ENCODE peak calls at places on chromosomes 6 and 20, in four cellular contexts. H is body of pancreas, K is stomach, W is spleen. A is an unnamed sample. For H3K4me1, the result is how much of the 10 kb centered on the place peaks cover.

GRCh38 chr20:52313335-52313963 is 121.9 kb upstream of the ZFP64 start:
- DNase-seq in K (no peak), H (peak), W (no peak), A (no peak)

GRCh38 chr6:170222498-170223471 is 68.1 kb downstream of the DLL1 start:
- DNase-seq in K (no peak), W (peak), H (no peak), A (peak)

GRCh38 chr6:164021589-164022290 is 607.2 kb downstream of the QKI start:
- DNase-seq in H (no peak), K (no peak), W (no peak), A (no peak)

GRCh38 chr20:10539818-10540553 is 104.9 kb downstream of the SLX4IP start:
- DNase-seq in H (no peak), W (no peak), K (no peak), A (no peak)

GRCh38 chr6:38283734-38284362 is 355.9 kb downstream of the BTBD9 start:
- DNase-seq in W (no peak), K (no peak), H (no peak), A (no peak)

GRCh38 chr6:11628562-11628961 is 91.0 kb downstream of the TMEM170B start:
- DNase-seq in K (no peak), W (no peak), H (no peak), A (no peak)

GRCh38 chr6:4059115-4059777 is 19.7 kb downstream of the FAM217A start:
- DNase-seq in W (no peak), H (no peak), K (no peak), A (no peak)

GRCh38 chr6:3646616-3647362 is 104.7 kb downstream of the PXDC1 start:
- DNase-seq in H (no peak), W (no peak), K (no peak), A (no peak)

GRCh38 chr6:158813032-158813431 is 6.1 kb downstream of the EZR start:
- DNase-seq in H (no peak), K (peak), W (no peak), A (peak)

GRCh38 chr6:21533678-21534077 is 59.9 kb upstream of the SOX4 start:
- DNase-seq in H (no peak), K (no peak), W (no peak), A (no peak)

GRCh38 chr20:4152696-4153235 is 137.4 kb upstream of the RNF24 start:
- DNase-seq in W (no peak), H (no peak), K (no peak), A (no peak)

GRCh38 chr20:62745279-62745958 is 36.8 kb downstream of the NTSR1 start:
- DNase-seq in W (no peak), K (no peak), H (no peak), A (no peak)

GRCh38 chr6:91434135-91434534 is 847.3 kb upstream of the MAP3K7 start:
- DNase-seq in W (no peak), H (no peak), K (no peak), A (no peak)

GRCh38 chr20:36467076-36467999 is 74.0 kb upstream of the MYL9 start:
- DNase-seq in K (peak), H (peak), W (peak), A (peak)

GRCh38 chr20:45087814-45088213 is 13.1 kb downstream of the KCNS1 start:
- DNase-seq in W (no peak), H (no peak), K (no peak), A (no peak)

GRCh38 chr6:20655317-20655716 is 121.1 kb downstream of the CDKAL1 start:
- DNase-seq in W (no peak), H (no peak), K (no peak), A (no peak)

GRCh38 chr6:53701333-53702073 is 35.9 kb upstream of the KLHL31 start:
- DNase-seq in K (no peak), W (no peak), H (no peak), A (no peak)

GRCh38 chr20:10671850-10672578 is 1.8 kb downstream of the JAG1 start:
- DNase-seq in W (peak), K (peak), H (peak), A (peak)

GRCh38 chr20:62782893-62783278 is 13.4 kb upstream of the MRGBP start:
- DNase-seq in K (no peak), W (no peak), H (no peak), A (no peak)

GRCh38 chr6:168105813-168106660 is 27.0 kb upstream of the FRMD1 start:
- DNase-seq in W (peak), H (no peak), K (no peak), A (no peak)

GRCh38 chr20:35341366-35342028 is 49.3 kb upstream of the FAM83C start:
- DNase-seq in K (no peak), H (no peak), W (no peak), A (no peak)

GRCh38 chr6:168828800-168829199 is 387.8 kb downstream of the SMOC2 start:
- DNase-seq in K (no peak), H (no peak), W (no peak), A (no peak)

GRCh38 chr6:7200598-7201443 is 93.1 kb downstream of the RREB1 start:
- DNase-seq in H (peak), W (no peak), K (peak), A (no peak)

GRCh38 chr6:13355043-13355945 is 27.0 kb upstream of the TBC1D7 start:
- DNase-seq in H (no peak), W (no peak), K (no peak), A (no peak)

GRCh38 chr6:158769228-158769627 is 49.9 kb downstream of the EZR start:
- DNase-seq in K (no peak), W (no peak), H (no peak), A (no peak)

GRCh38 chr20:58623579-58624473 is 27.3 kb upstream of the STX16 start:
- DNase-seq in W (peak), K (no peak), H (no peak), A (peak)

GRCh38 chr20:38109025-38109541 is 56.0 kb downstream of the TGM2 start:
- DNase-seq in H (peak), W (no peak), K (no peak), A (peak)

GRCh38 chr6:156618600-156619205 is 158.5 kb upstream of the ARID1B start:
- DNase-seq in K (no peak), H (no peak), W (no peak), A (no peak)

GRCh38 chr6:85452441-85452881 is 2.6 kb downstream of the NT5E start:
- DNase-seq in W (no peak), H (no peak), K (no peak), A (no peak)

GRCh38 chr6:4936681-4937041 is 67.2 kb downstream of the RPP40 start:
- DNase-seq in H (no peak), K (no peak), W (no peak), A (no peak)

GRCh38 chr6:122998403-122998965 is 2.4 kb downstream of the CLVS2 start:
- DNase-seq in H (no peak), K (no peak), W (no peak), A (no peak)

GRCh38 chr20:59044796-59045195 is 2.2 kb upstream of the PRELID3B start:
- DNase-seq in K (no peak), W (no peak), H (no peak), A (no peak)

GRCh38 chr20:18012901-18013300 is 44.1 kb downstream of the MGME1 start:
- DNase-seq in K (no peak), W (peak), H (no peak), A (no peak)

GRCh38 chr6:133540361-133540760 is 299.2 kb downstream of the EYA4 start:
- DNase-seq in W (no peak), H (no peak), K (no peak), A (no peak)

GRCh38 chr20:22430746-22431168 is 153.6 kb downstream of the FOXA2 start:
- DNase-seq in K (no peak), W (no peak), H (no peak), A (no peak)

DNA sequence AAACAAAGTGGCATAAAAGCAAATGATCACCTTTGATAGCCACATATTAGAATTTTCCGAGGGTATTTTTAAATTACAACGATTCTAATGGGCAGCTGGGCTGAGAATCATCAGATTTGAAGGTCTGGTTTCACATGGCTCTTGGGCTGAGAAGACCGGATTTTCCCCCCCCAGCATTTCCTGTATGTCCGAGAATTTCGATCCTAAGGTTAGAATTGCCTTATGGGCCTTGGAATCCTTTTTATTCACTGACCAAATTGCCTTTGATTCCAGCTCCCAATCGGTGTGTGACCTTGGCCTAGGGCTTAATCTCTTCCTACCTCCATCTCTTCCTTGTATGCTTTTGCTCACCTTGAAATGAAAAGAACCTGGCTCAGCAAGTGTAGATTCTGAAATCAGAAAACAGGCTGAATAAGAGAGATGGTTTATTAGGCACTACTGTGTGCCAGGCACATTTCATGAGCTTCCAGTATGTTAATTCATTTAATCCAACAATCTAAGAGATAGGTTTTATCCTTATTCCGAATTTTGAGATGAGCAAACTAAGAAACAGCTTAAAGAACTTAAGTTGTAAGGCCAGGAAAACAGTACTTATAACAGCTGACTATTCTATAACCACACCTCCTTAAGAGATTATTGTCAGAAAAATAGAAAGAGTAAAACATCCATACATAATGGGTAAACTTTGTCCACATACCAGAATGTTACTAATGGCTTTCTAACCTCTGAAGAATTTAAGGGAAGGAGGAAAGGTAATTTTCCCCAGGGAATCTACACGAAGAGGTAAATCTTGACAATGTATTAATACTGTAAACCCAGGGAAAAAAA is 39.4 kb downstream of the HFE start:
- DNase-seq in W (no peak), K (no peak), H (peak), A (no peak)
- TF ChIP-seq POLR2A in W (no peak), K (no peak), H (no peak), A (no peak)

GRCh38 chr6:81770395-81770794 is 17.9 kb upstream of the TENT5A start:
- DNase-seq in H (no peak), W (no peak), K (no peak), A (no peak)

GRCh38 chr6:81769834-81770233 is 17.4 kb upstream of the TENT5A start:
- DNase-seq in H (no peak), W (no peak), K (no peak), A (no peak)

GRCh38 chr6:81767163-81768000 is 14.9 kb upstream of the TENT5A start:
- DNase-seq in H (peak), K (no peak), W (no peak), A (no peak)

GRCh38 chr6:81766482-81767069 is 14.1 kb upstream of the TENT5A start:
- DNase-seq in K (no peak), W (no peak), H (no peak), A (no peak)

DNA sequence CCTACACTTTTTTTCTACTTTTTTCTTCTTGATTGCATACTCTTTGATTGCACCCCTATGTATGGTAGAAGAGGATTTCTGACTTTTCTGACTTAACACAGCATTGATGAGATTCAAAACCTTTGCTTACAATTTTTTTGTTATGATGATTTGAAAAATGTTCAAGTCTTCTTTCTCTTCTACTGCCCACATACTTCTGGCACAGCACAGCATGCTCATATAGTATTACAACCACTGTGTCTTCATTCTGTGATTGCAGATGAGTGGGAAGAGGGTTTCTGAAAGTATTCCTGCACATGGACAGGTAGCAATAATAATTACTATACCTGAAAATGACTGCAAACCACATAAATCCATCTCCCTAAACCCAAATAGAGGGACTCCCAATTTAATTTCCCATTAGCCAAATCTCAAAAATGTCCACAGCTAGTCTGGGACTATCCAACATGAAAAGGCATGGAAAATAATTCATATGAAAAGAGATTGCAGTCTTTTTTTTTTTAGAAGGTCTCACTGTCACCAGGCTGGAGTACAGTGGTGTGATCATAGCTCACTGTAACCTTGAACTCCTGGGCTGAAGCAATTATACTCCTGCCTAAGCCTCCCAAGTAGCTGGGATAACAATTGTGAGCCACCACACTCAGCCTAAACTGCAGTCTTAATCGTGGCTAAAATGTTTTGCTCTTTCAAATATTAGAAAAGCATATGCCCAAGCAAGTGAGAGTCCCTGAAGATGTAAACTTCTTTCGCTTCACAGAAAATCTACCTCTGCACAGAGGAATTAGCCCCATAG is 15.9 kb upstream of the TENT5A start:
- DNase-seq in K (no peak), W (no peak), H (no peak), A (no peak)
- H3K4me1 ChIP-seq in K (under half), W (under half), H (under half), A (under half)

DNA sequence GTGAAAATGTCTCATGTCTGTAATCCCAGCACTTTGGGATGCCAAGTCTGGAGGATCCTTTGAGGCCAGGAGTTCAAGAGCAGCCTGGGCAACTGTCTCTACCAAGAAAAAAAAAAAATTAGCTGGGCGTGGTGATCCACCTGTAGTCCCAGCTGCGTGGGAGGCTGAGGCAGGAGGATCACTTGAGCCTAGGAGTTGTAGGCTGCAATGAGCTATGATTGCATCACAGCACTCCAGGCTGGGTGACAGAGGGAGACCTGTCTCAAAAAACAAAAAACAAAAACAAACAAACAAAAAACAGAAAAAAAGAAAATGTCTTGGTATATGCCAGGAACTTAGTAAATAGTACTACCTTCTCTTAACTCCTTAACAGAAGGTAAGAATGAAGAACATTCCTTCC is 31.4 kb upstream of the TMEM14A start:
- DNase-seq in W (no peak), H (no peak), K (no peak), A (no peak)
- TF ChIP-seq POLR2A in W (no peak), H (no peak), K (no peak), A (no peak)

GRCh38 chr6:44458551-44458950 is 71.0 kb downstream of the CDC5L start:
- DNase-seq in H (no peak), K (no peak), W (no peak), A (no peak)

GRCh38 chr6:44464527-44465310 is 77.2 kb downstream of the CDC5L start:
- DNase-seq in W (no peak), H (no peak), K (no peak), A (no peak)

GRCh38 chr6:44464051-44464450 is 76.5 kb downstream of the CDC5L start:
- DNase-seq in W (no peak), K (no peak), H (no peak), A (no peak)

GRCh38 chr6:44462797-44463770 is 75.6 kb downstream of the CDC5L start:
- DNase-seq in K (no peak), W (no peak), H (no peak), A (no peak)

DNA sequence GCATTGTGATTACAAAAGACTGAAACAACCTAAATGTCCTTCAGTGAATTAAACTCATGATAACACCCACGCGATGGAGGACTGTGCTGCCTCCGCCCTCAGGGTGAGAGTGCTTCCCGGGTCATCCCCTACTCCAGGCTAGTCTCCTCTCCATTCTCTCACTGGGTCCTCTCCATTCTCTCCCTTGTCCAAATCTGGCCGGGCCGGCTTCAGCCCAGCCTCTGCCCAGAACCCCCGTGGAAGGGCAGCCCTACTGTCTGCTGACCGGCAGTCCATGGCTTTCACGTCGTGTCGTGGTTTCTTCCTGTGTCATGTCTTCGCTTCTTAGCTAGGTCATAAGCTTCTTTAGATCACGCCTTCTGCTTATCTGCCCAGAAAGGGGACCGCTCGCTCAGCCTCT is 74.8 kb downstream of the CDC5L start:
- DNase-seq in H (no peak), W (no peak), K (no peak), A (no peak)
- H3K4me1 ChIP-seq in H (under half), W (under half), K (under half), A (under half)

DNA sequence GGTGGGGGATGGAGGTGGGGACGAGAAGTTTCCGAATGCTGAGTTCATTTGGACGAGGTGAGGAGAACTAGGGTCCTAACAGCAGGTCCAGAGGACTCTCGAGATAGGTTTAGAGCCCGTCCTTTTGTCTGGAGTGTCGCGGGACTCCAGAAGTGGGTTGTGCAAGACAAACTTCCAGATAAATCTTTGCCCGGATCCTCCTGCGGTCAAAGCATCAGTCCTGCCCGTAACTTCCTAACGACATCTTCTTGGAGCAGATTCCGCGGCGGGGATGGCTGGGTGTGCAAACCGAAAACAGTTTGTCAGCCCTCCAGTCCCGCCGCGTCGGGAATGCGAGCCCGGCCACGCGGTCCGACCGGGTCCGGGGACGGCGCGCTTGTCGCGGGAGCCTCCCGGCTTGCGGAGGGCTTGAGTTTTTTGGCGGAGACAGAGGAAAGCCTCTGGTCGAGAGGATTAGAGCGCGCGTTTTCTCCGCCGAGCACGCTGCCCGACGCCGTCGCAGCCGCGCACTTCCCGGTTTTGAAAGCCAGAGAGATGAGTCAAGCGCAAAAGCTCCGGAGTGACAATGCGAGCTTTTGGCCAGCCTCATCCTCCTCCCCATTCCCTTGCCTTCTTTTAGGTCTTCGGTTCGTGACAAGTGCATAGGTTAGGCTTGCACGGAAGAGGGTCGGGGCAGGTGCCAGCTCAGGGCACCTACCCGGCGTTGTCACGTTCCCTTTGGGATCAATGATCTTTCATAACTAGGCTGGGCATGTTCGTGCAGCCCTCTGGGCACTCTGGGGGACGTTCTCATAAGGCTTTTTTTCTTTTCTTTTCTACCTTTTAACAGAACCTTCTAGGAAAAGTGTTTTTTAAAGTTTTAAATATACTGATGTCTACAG is 91.4 kb upstream of the PRDM1 start:
- DNase-seq in K (peak), W (peak), H (peak), A (peak)
- TF ChIP-seq POLR2A in K (no peak), W (no peak), H (no peak), A (no peak)

GRCh38 chr6:135089901-135090300 is 35.3 kb upstream of the HBS1L start:
- DNase-seq in K (no peak), W (no peak), H (no peak), A (no peak)
- H3K4me1 ChIP-seq in K (under half), W (under half), H (under half), A (under half)

A was measured in uterus.